ENCODE peak calls at places on chromosome 20, in ten cellular contexts. W is A172; Q is fibroblast of lung; J is glutamatergic neuron; M is activated CD4-positive, alpha-beta T cell treated with anti-CD3 and anti-CD28 coated beads, Interleukin-2, amount 50 U/mL, for 48 hours; D is AG04450; B is Daoy; U is T follicular helper cell; T is ovary; G is foreskin keratinocyte. K is an unnamed sample.

GRCh38 chr20:11646359-11646758 is 271.3 kb upstream of the BTBD3 start:
- DNase-seq in W (no peak), Q (no peak), J (no peak), M (no peak), D (no peak), B (no peak), U (no peak), T (no peak), G (no peak), K (no peak)

GRCh38 chr20:45969712-45970634 is 2.0 kb downstream of the ZNF335 start:
- DNase-seq in W (peak), Q (peak), J (no peak), M (no peak), D (peak), B (peak), U (no peak), T (peak), G (peak), K (no peak)

GRCh38 chr20:58989196-58989595 is 8.1 kb downstream of the NELFCD start:
- DNase-seq in W (no peak), Q (no peak), J (no peak), M (no peak), D (no peak), B (no peak), U (no peak), T (no peak), G (no peak), K (no peak)

GRCh38 chr20:51529027-51529749 is 13.3 kb downstream of the NFATC2 start:
- DNase-seq in W (peak), Q (peak), J (no peak), M (peak), D (no peak), B (no peak), U (no peak), T (no peak), G (no peak), K (peak)

GRCh38 chr20:10219993-10220750 is 1.5 kb downstream of the SNAP25 start:
- DNase-seq in W (no peak), Q (no peak), J (no peak), M (no peak), D (no peak), B (no peak), U (no peak), T (no peak), G (no peak), K (no peak)

GRCh38 chr20:41342474-41343464 is 2.1 kb downstream of the LPIN3 start:
- DNase-seq in W (no peak), Q (no peak), J (no peak), M (no peak), D (no peak), B (no peak), U (no peak), T (peak), G (no peak), K (no peak)

GRCh38 chr20:24763386-24764026 is 185.6 kb upstream of the CST7 start:
- DNase-seq in W (no peak), Q (no peak), J (no peak), M (no peak), D (no peak), B (no peak), U (no peak), T (no peak), G (no peak), K (no peak)

GRCh38 chr20:4295226-4295625 is 279.9 kb upstream of the RNF24 start:
- DNase-seq in W (no peak), Q (no peak), J (no peak), M (no peak), D (no peak), B (no peak), U (no peak), T (no peak), G (no peak), K (no peak)

GRCh38 chr20:50561379-50562078 is 51.3 kb downstream of the PTPN1 start:
- DNase-seq in W (peak), Q (peak), J (no peak), M (peak), D (peak), B (peak), U (no peak), T (peak), G (peak), K (peak)

GRCh38 chr20:4512891-4513550 is 208.7 kb upstream of the PRND start:
- DNase-seq in W (peak), Q (peak), J (no peak), M (no peak), D (peak), B (peak), U (no peak), T (no peak), G (peak), K (no peak)

GRCh38 chr20:48904566-48905321 is 16.8 kb upstream of the ARFGEF2 start:
- DNase-seq in W (peak), Q (peak), J (peak), M (peak), D (no peak), B (peak), U (peak), T (peak), G (peak), K (peak)

GRCh38 chr20:56957737-56958553 is 308.5 kb downstream of the BMP7 start:
- DNase-seq in W (no peak), Q (no peak), J (peak), M (no peak), D (no peak), B (peak), U (no peak), T (no peak), G (no peak), K (no peak)

GRCh38 chr20:63943007-63943807 is 13.0 kb downstream of the UCKL1 start:
- DNase-seq in W (no peak), Q (no peak), J (no peak), M (no peak), D (no peak), B (no peak), U (no peak), T (no peak), G (no peak), K (no peak)

GRCh38 chr20:63234693-63235398 is 859 bp upstream of the BIRC7 start:
- DNase-seq in W (no peak), Q (no peak), J (peak), M (peak), D (no peak), B (no peak), U (no peak), T (no peak), G (peak), K (no peak)

K was measured in stimulated activated naive CD8-positive, alpha-beta T cell treated with anti-CD3 and anti-CD28 coated beads, Interleukin-15, amount 100 ng/mL, for 72 hours.